ENCODE peak calls at places on chromosomes 16 and 17, in six cellular contexts. D is neuronal stem cell; H is ascending aorta; E is naive thymus-derived CD4-positive, alpha-beta T cell; R is breast epithelium; Q is prostate gland. Y is an unnamed sample.

GRCh38 chr17:80832266-80832676 is 159.4 kb upstream of the CHMP6 start:
- DNase-seq in D (no peak), H (no peak), E (no peak), R (no peak), Q (no peak), Y (peak; percentile 62)

GRCh38 chr17:49959183-49959935 is 9.6 kb upstream of the DLX4 start:
- DNase-seq in D (no peak), H (no peak), E (no peak), R (no peak), Q (no peak), Y (no peak)

GRCh38 chr16:67208525-67208896 is 9.6 kb downstream of the ELMO3 start:
- DNase-seq in D (no peak), H (no peak), E (no peak), R (no peak), Q (no peak), Y (no peak)

GRCh38 chr17:75707096-75707720 is 14.1 kb upstream of the ITGB4 start:
- DNase-seq in D (no peak), H (no peak), E (no peak), R (no peak), Q (no peak), Y (peak; percentile 69)

GRCh38 chr16:75108792-75109731 is 7.5 kb downstream of the LDHD start:
- DNase-seq in D (no peak), H (peak; percentile 88), E (peak; percentile 38), R (peak; percentile 95), Q (peak; percentile 79), Y (peak; percentile 89)

GRCh38 chr17:47622179-47622549 is 27.6 kb upstream of the KPNB1 start:
- DNase-seq in D (no peak), H (no peak), E (no peak), R (no peak), Q (no peak), Y (no peak)

GRCh38 chr16:56475226-56475625 is 23.9 kb downstream of the OGFOD1 start:
- DNase-seq in D (no peak), H (no peak), E (no peak), R (no peak), Q (no peak), Y (no peak)

GRCh38 chr16:65731840-65732239 is 610.0 kb upstream of the CDH11 start:
- DNase-seq in D (no peak), H (no peak), E (no peak), R (no peak), Q (no peak), Y (no peak)

GRCh38 chr17:17675925-17676534 is 5.2 kb upstream of the RAI1 start:
- DNase-seq in D (no peak), H (no peak), E (no peak), R (no peak), Q (no peak), Y (no peak)

GRCh38 chr17:49575524-49576120 is at the start of gene NXPH3:
- DNase-seq in D (peak; percentile 70), H (no peak), E (peak; percentile 68), R (peak; percentile 72), Q (peak; percentile 54), Y (peak; percentile 76)

GRCh38 chr16:28304214-28304613 is 11.9 kb downstream of the SBK1 start:
- DNase-seq in D (peak; percentile 21), H (no peak), E (no peak), R (no peak), Q (no peak), Y (no peak)

GRCh38 chr16:89273741-89274472 is 56.4 kb downstream of the ZNF778 start:
- DNase-seq in D (no peak), H (no peak), E (no peak), R (no peak), Q (no peak), Y (no peak)

GRCh38 chr17:73200476-73200875 is 7.6 kb downstream of the COG1 start:
- DNase-seq in D (no peak), H (no peak), E (no peak), R (no peak), Q (no peak), Y (no peak)

GRCh38 chr16:4392382-4393242 is 21.0 kb downstream of the VASN start:
- DNase-seq in D (no peak), H (no peak), E (no peak), R (no peak), Q (no peak), Y (peak; percentile 84)

GRCh38 chr17:81805707-81806460 is 1.9 kb downstream of the GCGR start:
- DNase-seq in D (no peak), H (no peak), E (no peak), R (no peak), Q (no peak), Y (no peak)

GRCh38 chr17:61856078-61856477 is 7.2 kb downstream of the BRIP1 start:
- DNase-seq in D (no peak), H (no peak), E (no peak), R (no peak), Q (no peak), Y (no peak)

GRCh38 chr17:83180996-83181481 is 101.6 kb downstream of the METRNL start:
- DNase-seq in D (no peak), H (no peak), E (no peak), R (peak; percentile 34), Q (no peak), Y (no peak)

GRCh38 chr16:46996391-46996790 is 22.9 kb upstream of the DNAJA2 start:
- DNase-seq in D (no peak), H (no peak), E (no peak), R (no peak), Q (no peak), Y (no peak)

GRCh38 chr16:12758031-12758669 is 45.5 kb downstream of the CPPED1 start:
- DNase-seq in D (no peak), H (no peak), E (no peak), R (no peak), Q (no peak), Y (no peak)

GRCh38 chr16:67672739-67673662 is 6.4 kb downstream of the C16orf86 start:
- DNase-seq in D (no peak), H (no peak), E (peak; percentile 43), R (peak; percentile 74), Q (peak; percentile 54), Y (peak; percentile 65)

GRCh38 chr16:69838417-69838990 is 76.4 kb downstream of the WWP2 start:
- DNase-seq in D (no peak), H (no peak), E (no peak), R (no peak), Q (no peak), Y (no peak)

GRCh38 chr17:3536736-3537135 is 20.9 kb downstream of the TRPV3 start:
- DNase-seq in D (no peak), H (no peak), E (no peak), R (no peak), Q (no peak), Y (no peak)

GRCh38 chr17:4944554-4945175 is 3.7 kb downstream of the PFN1 start:
- DNase-seq in D (no peak), H (no peak), E (no peak), R (no peak), Q (no peak), Y (no peak)

GRCh38 chr17:19991252-19991885 is 13.7 kb upstream of the AKAP10 start:
- DNase-seq in D (no peak), H (no peak), E (no peak), R (no peak), Q (no peak), Y (no peak)

GRCh38 chr17:28900986-28901726 is 1.7 kb downstream of the DHRS13 start:
- DNase-seq in D (no peak), H (no peak), E (no peak), R (no peak), Q (no peak), Y (no peak)

GRCh38 chr17:28906276-28907051 is 3.6 kb upstream of the DHRS13 start:
- DNase-seq in D (no peak), H (no peak), E (no peak), R (no peak), Q (no peak), Y (no peak)

GRCh38 chr17:28904800-28905199 is 1.9 kb upstream of the DHRS13 start:
- DNase-seq in D (no peak), H (no peak), E (no peak), R (no peak), Q (no peak), Y (no peak)

GRCh38 chr17:28901866-28902818 is 737 bp downstream of the DHRS13 start:
- DNase-seq in D (peak; percentile 45), H (no peak), E (peak; percentile 54), R (no peak), Q (peak; percentile 55), Y (peak; percentile 43)

DNA sequence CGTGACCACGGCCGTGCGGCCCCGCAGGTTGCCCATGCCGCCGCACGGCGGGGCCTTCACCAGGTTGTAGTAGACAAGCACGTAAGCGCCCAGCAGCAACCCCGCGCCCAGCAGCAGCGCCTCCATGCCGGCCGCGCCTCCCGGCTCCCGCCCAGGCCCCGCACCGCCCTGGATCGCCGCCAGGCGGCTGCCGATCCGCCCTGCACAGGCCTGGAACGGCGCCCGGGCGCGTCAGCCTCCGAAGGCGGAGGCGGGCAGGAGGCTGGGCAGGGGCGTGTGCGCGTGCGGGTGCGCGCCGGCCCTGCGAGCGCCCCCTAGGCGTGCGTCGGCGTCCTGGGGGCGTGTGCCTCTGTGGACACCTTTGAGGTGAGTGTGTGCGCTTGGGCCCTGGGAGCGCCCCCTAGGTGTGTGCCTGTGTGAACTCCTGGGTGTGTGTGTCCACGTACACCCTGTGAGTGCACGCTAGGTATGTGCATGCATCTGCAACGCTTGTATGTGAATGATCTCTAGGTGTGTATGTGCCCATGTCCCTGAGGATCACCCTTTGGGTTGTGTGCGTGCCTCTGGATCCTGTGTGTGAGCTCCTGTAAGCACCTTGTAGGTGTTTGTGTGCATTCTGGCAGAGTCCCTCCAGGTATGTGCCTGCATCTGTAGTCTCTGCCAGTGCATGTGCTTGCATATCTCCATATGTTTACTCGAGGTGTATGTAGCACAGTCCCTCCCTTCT is at the start of gene DHRS13:
- DNase-seq in D (peak; percentile 91), H (peak; percentile 49), E (peak; percentile 99), R (peak; percentile 86), Q (peak; percentile 89), Y (peak; percentile 80)
- H3K27ac ChIP-seq in D (peak within 1 kb of the TSS; percentile 70), H (peak within 1 kb of the TSS; percentile 76), E (peak within 1 kb of the TSS; percentile 87), R (peak within 1 kb of the TSS; percentile 94), Q (peak within 1 kb of the TSS; percentile 78), Y (peak within 1 kb of the TSS; percentile 89)

DNA sequence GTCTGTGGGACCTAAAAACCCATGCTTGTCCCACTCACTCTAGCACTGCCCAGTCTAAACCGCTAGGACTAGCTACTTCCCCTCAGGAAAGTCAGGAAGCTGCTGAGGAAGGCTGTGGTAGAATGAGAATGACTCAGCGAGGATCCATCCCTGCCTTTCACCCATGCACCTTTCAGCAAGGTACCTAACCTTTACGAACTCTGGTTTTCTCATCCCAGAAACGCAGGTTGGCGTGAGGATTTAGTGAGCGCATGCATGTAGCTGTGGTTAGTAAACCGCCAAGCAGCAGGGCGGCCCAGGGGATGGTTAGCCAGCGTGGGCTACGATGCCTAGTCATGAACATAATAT is 26.3 kb upstream of the RFFL start:
- DNase-seq in D (no peak), H (no peak), E (no peak), R (no peak), Q (no peak), Y (peak; percentile 18)
- H3K4me3 ChIP-seq in D (no peak overlapping the region), H (peak overlapping the region; percentile 98), E (peak overlapping the region; percentile 61), R (peak overlapping the region; percentile 78), Q (peak overlapping the region; percentile 89), Y (no peak overlapping the region)

GRCh38 chr17:14068542-14069250 is 608 bp upstream of the COX10 start:
- DNase-seq in D (no peak), H (no peak), E (no peak), R (no peak), Q (no peak), Y (no peak)
- H3K27ac ChIP-seq in D (no peak overlapping the region), H (peak overlapping the region; percentile 71), E (peak overlapping the region; percentile 89), R (peak overlapping the region; percentile 79), Q (peak overlapping the region; percentile 70), Y (peak overlapping the region; percentile 45)

GRCh38 chr16:82150569-82150968 is 19.5 kb downstream of the MPHOSPH6 start:
- DNase-seq in D (no peak), H (no peak), E (no peak), R (no peak), Q (no peak), Y (no peak)
- H3K4me3 ChIP-seq in D (no peak overlapping the region), H (no peak overlapping the region), E (no peak overlapping the region), R (no peak overlapping the region), Q (no peak overlapping the region), Y (no peak overlapping the region)

Y was measured in uterus.